ENCODE peak calls at places on chromosomes 3 and 15, in four cellular contexts. S is esophagus squamous epithelium, K is uterus, D is MM.1S. H is an unnamed sample.

GRCh38 chr3:40978442-40978841 is 220.9 kb upstream of the CTNNB1 start:
- DNase-seq in K (no peak), D (no peak), S (no peak), H (no peak)

GRCh38 chr15:81296673-81297072 is 27.3 kb downstream of the STARD5 start:
- DNase-seq in S (no peak), K (no peak), D (peak), H (peak)

GRCh38 chr15:41125063-41125669 is 9.1 kb upstream of the INO80 start:
- DNase-seq in D (no peak), K (no peak), S (no peak), H (no peak)

GRCh38 chr15:77599899-77600298 is 32.8 kb downstream of the LINGO1 start:
- DNase-seq in S (no peak), D (peak), K (no peak), H (no peak)

GRCh38 chr15:99057697-99058420 is 47.0 kb upstream of the SYNM start:
- DNase-seq in D (no peak), S (no peak), K (peak), H (peak)

GRCh38 chr15:98648654-98649537 is 557 bp downstream of the IGF1R start:
- DNase-seq in D (peak), K (peak), S (no peak), H (peak)

GRCh38 chr15:92415639-92416297 is 22.1 kb downstream of the ST8SIA2 start:
- DNase-seq in S (no peak), K (no peak), D (no peak), H (no peak)

GRCh38 chr3:187982149-187982548 is 171.8 kb upstream of the LPP start:
- DNase-seq in D (no peak), S (no peak), K (no peak), H (no peak)

GRCh38 chr3:184480831-184481230 is 80.8 kb upstream of the EPHB3 start:
- DNase-seq in S (no peak), K (no peak), D (no peak), H (no peak)

GRCh38 chr15:68820205-68820588 is 498 bp downstream of the ANP32A start:
- DNase-seq in K (peak), S (no peak), D (peak), H (peak)

DNA sequence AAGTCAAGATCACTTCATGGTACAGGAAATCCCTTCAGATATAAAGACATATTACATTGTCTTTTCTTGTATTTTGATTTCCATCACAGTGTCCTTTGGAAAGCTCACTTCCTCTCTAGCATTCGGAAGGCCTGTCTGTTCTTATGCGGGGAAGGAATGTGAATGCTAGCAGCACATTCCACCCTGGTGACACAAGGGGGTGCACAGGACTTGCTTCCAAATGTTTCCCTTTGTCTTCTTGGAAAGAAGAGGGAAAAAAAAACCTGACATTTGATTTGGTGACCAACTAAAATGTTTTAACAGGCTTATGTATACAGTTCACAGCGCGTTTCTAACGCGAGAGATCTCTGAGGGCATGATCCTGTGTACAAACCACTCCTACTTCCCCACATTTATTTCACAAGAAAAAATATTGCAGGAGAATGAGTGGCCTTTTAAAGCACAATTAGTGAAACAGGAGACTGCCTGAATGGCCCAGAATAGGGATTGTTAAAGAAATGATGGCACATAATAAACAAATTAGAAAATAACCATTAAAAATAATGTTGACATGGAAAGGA is 107.5 kb upstream of the FXR1 start:
- DNase-seq in K (no peak), S (no peak), D (no peak), H (no peak)
- TF ChIP-seq CTCF in K (no peak), S (no peak), D (peak), H (no peak)

GRCh38 chr15:73699249-73700040 is 15.3 kb downstream of the CD276 start:
- DNase-seq in K (no peak), S (no peak), D (no peak), H (no peak)

GRCh38 chr15:73695773-73696640 is 11.8 kb downstream of the CD276 start:
- DNase-seq in S (no peak), D (no peak), K (no peak), H (no peak)

GRCh38 chr15:73694419-73694818 is 10.2 kb downstream of the CD276 start:
- DNase-seq in K (no peak), S (no peak), D (no peak), H (no peak)

GRCh38 chr15:73697033-73697467 is 12.9 kb downstream of the CD276 start:
- DNase-seq in K (peak), D (peak), S (peak), H (peak)

DNA sequence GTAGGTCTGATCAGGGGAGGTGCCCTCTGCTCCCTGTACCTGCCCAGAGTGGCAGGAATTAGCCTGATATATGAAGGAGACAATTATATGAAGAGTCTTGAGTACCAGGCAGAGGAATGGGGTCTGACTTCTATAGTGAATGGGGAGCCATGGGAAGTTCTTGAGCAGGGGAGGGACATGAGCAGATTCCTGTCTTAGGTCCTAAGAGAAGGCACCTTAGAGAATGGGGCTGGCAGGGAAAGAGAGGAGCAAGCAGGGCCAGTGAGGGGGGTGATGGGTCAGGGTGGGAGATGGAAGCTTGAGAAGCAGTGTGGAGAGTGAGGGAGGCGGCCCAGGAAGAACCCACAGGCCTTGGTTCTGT is 12.4 kb downstream of the CD276 start:
- DNase-seq in K (no peak), D (no peak), S (no peak), H (no peak)
- TF ChIP-seq CTCF in K (no peak), D (no peak), S (no peak), H (no peak)

DNA sequence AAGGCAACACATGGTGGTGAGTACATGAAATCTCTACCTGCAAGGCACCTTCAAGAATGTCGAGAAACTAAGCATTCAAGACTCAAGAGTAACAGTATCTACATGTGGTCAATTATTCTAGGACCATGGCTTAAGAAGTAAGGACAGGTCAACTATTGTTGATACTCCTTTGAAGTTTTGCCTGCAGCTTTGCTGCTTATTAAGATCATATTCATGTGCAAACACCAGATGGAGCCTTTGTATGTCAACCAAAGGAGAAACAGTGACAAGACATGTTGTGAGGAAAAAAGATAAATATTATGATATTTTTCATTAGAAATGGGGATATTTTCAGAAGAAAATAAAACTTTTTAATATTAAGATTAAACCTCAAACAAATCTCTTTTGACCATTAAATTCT is 52.3 kb upstream of the FGF7 start:
- DNase-seq in D (peak), S (no peak), K (no peak), H (no peak)
- TF ChIP-seq CTCF in D (peak), S (no peak), K (peak), H (no peak)

GRCh38 chr3:19216669-19217337 is 68.5 kb downstream of the KCNH8 start:
- DNase-seq in K (peak), D (no peak), S (no peak), H (no peak)

GRCh38 chr3:19215427-19215826 is 67.1 kb downstream of the KCNH8 start:
- DNase-seq in S (no peak), D (no peak), K (no peak), H (no peak)

DNA sequence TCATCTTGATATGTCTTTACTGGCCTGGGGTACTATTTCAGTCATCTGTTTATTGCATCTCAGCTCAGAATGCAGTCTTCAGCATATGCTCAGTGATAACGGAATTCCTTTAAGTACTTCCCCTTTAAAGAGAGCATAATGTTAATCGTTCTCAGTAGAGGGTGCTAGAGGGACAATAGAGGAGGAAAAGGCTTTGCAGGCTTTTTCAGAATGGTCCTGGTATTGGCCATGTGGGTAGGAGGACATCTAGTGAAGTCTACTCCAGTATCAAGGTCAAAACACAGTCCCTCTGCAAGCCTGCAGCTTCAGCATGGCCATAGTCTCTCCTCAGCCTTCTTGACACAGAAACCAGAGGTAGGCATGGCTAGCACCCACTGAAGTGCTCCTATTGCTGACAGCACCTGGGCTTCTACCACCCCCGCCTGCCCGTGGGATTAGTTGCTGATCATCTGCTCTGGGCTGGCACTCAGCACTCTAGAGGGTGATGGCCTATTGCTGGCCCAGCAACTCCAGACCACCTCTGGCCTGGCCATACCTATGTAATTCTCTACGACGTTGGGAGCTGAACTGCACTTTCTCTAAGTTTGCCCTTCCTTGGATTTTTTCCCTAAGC is 65.4 kb downstream of the KCNH8 start:
- DNase-seq in S (no peak), D (no peak), K (peak), H (no peak)
- TF ChIP-seq CTCF in S (no peak), D (peak), K (no peak), H (no peak)

GRCh38 chr3:195004512-195005250 is 266.3 kb downstream of the XXYLT1 start:
- DNase-seq in D (no peak), K (no peak), S (no peak), H (no peak)

GRCh38 chr3:195001261-195001660 is 269.7 kb downstream of the XXYLT1 start:
- DNase-seq in S (no peak), D (no peak), K (no peak), H (no peak)

GRCh38 chr3:195003006-195003892 is 267.7 kb downstream of the XXYLT1 start:
- DNase-seq in K (peak), D (no peak), S (no peak), H (no peak)

GRCh38 chr3:195003893-195004289 is 267.1 kb downstream of the XXYLT1 start:
- DNase-seq in S (no peak), D (no peak), K (no peak), H (no peak)

DNA sequence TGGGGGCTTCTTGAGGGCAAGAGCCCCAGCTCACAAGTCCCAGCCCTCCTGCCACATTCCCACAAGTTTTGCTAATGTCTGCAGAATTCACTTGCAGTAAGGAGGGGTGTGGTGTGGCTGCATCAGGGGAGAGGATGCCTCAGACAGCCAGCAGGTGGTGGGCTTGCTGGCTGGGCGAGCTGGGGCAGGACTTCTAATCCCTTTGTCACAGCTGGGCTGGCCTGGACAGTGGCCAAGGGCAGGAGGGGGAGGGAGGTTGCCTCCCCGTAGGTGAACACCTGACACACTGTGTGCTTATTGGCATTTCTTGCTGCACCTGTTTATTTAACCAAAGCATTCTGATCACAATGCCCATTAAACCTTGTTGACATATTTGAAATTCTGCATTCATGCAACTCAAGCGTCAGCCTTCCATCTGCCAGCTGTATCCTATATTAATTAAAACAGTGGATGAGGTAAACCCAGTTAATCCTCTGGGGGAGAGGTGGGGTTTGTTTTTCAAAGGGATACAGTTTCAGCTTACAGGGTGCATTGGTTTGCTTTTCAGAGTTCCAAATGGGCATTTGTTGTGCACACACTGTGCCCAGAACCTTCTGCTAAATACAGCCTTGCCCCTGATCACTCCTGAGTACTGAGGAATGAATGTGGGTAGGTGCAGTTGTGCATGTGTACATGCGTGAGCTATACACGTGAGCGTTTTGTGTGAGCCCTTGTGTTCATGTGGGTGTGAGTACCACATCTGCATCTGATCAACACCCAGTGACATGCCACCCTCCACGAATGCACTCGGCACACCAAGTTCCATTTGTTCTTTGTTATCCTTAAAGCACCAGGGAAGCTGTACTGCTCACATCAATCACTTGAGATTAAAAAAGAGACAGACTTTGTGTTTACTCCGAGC is 268.7 kb downstream of the XXYLT1 start:
- DNase-seq in K (peak), S (no peak), D (peak), H (peak)
- TF ChIP-seq CTCF in K (peak), S (peak), D (peak), H (peak)

GRCh38 chr3:170967126-170967525 is 58.7 kb upstream of the EIF5A2 start:
- DNase-seq in D (no peak), S (no peak), K (no peak), H (no peak)

GRCh38 chr3:170962426-170962825 is 54.0 kb upstream of the EIF5A2 start:
- DNase-seq in S (no peak), D (no peak), K (no peak), H (no peak)

GRCh38 chr3:170966495-170966894 is 58.1 kb upstream of the EIF5A2 start:
- DNase-seq in S (no peak), D (no peak), K (no peak), H (no peak)

GRCh38 chr3:170956647-170957046 is 48.2 kb upstream of the EIF5A2 start:
- DNase-seq in K (no peak), S (no peak), D (no peak), H (no peak)

GRCh38 chr3:170961616-170962400 is 53.4 kb upstream of the EIF5A2 start:
- DNase-seq in S (no peak), D (peak), K (no peak), H (no peak)
- TF ChIP-seq CTCF in S (peak), D (peak), K (peak), H (peak)